ENCODE peak calls at places on chromosome 15, in seven cellular contexts. U is activated CD4-positive, alpha-beta T cell treated with anti-CD3 and anti-CD28 coated beads, Interleukin-2, amount 50 U/mL, for 48 hours; B is cerebellar cortex; I is AG20443; T is SHP77; J is AML-193; C is mucosa of descending colon. A is an unnamed sample.

GRCh38 chr15:90232196-90232595 is 1.5 kb downstream of the CIB1 start:
- DNase-seq in U (peak), B (no peak), I (no peak), T (no peak), J (no peak), C (peak), A (no peak)

GRCh38 chr15:44193651-44194396 is 1.2 kb downstream of the FRMD5 start:
- DNase-seq in U (peak), B (peak), I (peak), T (peak), J (no peak), C (no peak), A (no peak)

GRCh38 chr15:69060744-69061143 is 46.2 kb downstream of the NOX5 start:
- DNase-seq in U (peak), B (no peak), I (no peak), T (no peak), J (no peak), C (no peak), A (no peak)

GRCh38 chr15:81091889-81092558 is 42.0 kb upstream of the CFAP161 start:
- DNase-seq in U (no peak), B (peak), I (peak), T (peak), J (no peak), C (no peak), A (no peak)

GRCh38 chr15:79018960-79019359 is 71.6 kb downstream of the RASGRF1 start:
- DNase-seq in U (no peak), B (no peak), I (no peak), T (no peak), J (no peak), C (no peak), A (no peak)

GRCh38 chr15:38878946-38879345 is 314.3 kb upstream of the RASGRP1 start:
- DNase-seq in U (no peak), B (peak), I (no peak), T (no peak), J (no peak), C (no peak), A (no peak)

GRCh38 chr15:59522988-59523461 is 85.0 kb downstream of the FAM81A start:
- DNase-seq in U (peak), B (no peak), I (no peak), T (no peak), J (no peak), C (no peak), A (peak)

GRCh38 chr15:54502416-54503075 is 524.3 kb downstream of the UNC13C start:
- DNase-seq in U (no peak), B (peak), I (no peak), T (no peak), J (no peak), C (no peak), A (no peak)

GRCh38 chr15:49865925-49866757 is 245.3 kb downstream of the DTWD1 start:
- DNase-seq in U (no peak), B (no peak), I (no peak), T (no peak), J (no peak), C (no peak), A (no peak)

GRCh38 chr15:27645672-27646071 is 453.4 kb downstream of the OCA2 start:
- DNase-seq in U (no peak), B (no peak), I (no peak), T (no peak), J (no peak), C (no peak), A (no peak)

GRCh38 chr15:43998607-43999006 is 171.8 kb downstream of the WDR76 start:
- DNase-seq in U (no peak), B (no peak), I (peak), T (no peak), J (no peak), C (peak), A (no peak)

GRCh38 chr15:99928429-99928981 is 195.3 kb upstream of the LYSMD4 start:
- DNase-seq in U (peak), B (peak), I (peak), T (no peak), J (peak), C (peak), A (peak)

GRCh38 chr15:29533667-29534066 is 264.0 kb upstream of the NSMCE3 start:
- DNase-seq in U (no peak), B (no peak), I (no peak), T (no peak), J (no peak), C (no peak), A (no peak)